ENCODE peak calls at places on chromosomes 13 and 19, in eight cellular contexts. Y is Karpas-422; E is stimulated activated CD8-positive, alpha-beta memory T cell treated with anti-CD3 and anti-CD28 coated beads, Interleukin-2, amount 100 ng/mL, for 1 hour; W is activated CD4-positive, alpha-beta T cell treated with anti-CD3 and anti-CD28 coated beads, Interleukin-2, amount 50 U/mL, for 24 hours; X is sciatic nerve; P is stimulated activated CD4-positive, alpha-beta T cell treated with anti-CD3 and anti-CD28 coated beads, TNF-alpha, amount 100 ng/mL, for 4 hours; Q is mesenteric fat pad; Z is NCI-H1930. B is an unnamed sample.

GRCh38 chr19:5870986-5871394 is 650 bp upstream of the FUT5 start:
- DNase-seq in Y (no peak), E (no peak), W (no peak), X (no peak), P (no peak), Q (no peak), Z (no peak), B (no peak)

GRCh38 chr19:43562698-43563241 is 12.6 kb downstream of the XRCC1 start:
- DNase-seq in Y (no peak), E (peak), W (peak), X (peak), P (peak), Q (no peak), Z (no peak), B (peak)

GRCh38 chr13:30313307-30313706 is 6.0 kb upstream of the KATNAL1 start:
- DNase-seq in Y (no peak), E (no peak), W (no peak), X (no peak), P (no peak), Q (no peak), Z (no peak), B (peak)

GRCh38 chr13:73997964-73998363 is 136.2 kb downstream of the KLF12 start:
- DNase-seq in Y (no peak), E (no peak), W (no peak), X (no peak), P (no peak), Q (no peak), Z (no peak), B (no peak)

GRCh38 chr19:27776524-27776923 is 1436.4 kb downstream of the UQCRFS1 start:
- DNase-seq in Y (no peak), E (no peak), W (no peak), X (no peak), P (no peak), Q (no peak), Z (no peak), B (no peak)

GRCh38 chr19:13526552-13526951 is 20.3 kb upstream of the CACNA1A start:
- DNase-seq in Y (peak), E (no peak), W (no peak), X (no peak), P (no peak), Q (no peak), Z (peak), B (peak)

GRCh38 chr13:65926750-65927171 is 1303.4 kb downstream of the PCDH9 start:
- DNase-seq in Y (peak), E (no peak), W (no peak), X (no peak), P (no peak), Q (no peak), Z (no peak), B (peak)

GRCh38 chr13:99033814-99034213 is 56.0 kb upstream of the DOCK9 start:
- DNase-seq in Y (peak), E (no peak), W (no peak), X (no peak), P (no peak), Q (no peak), Z (peak), B (peak)

GRCh38 chr19:45769821-45770191 is 754 bp upstream of the SIX5 start:
- DNase-seq in Y (peak), E (peak), W (no peak), X (peak), P (peak), Q (no peak), Z (peak), B (peak)

GRCh38 chr13:45678282-45678681 is 23.8 kb upstream of the CBY2 start:
- DNase-seq in Y (no peak), E (no peak), W (no peak), X (no peak), P (no peak), Q (no peak), Z (no peak), B (no peak)

GRCh38 chr13:31012285-31013024 is 80.0 kb downstream of the TEX26 start:
- DNase-seq in Y (no peak), E (no peak), W (no peak), X (no peak), P (no peak), Q (no peak), Z (no peak), B (no peak)

GRCh38 chr13:41658057-41658642 is 200.8 kb downstream of the RGCC start:
- DNase-seq in Y (no peak), E (no peak), W (no peak), X (no peak), P (no peak), Q (no peak), Z (no peak), B (no peak)

GRCh38 chr19:4823577-4823976 is 7.9 kb downstream of the TICAM1 start:
- DNase-seq in Y (no peak), E (no peak), W (no peak), X (no peak), P (no peak), Q (no peak), Z (no peak), B (no peak)

GRCh38 chr13:25085125-25085742 is 10.7 kb upstream of the PABPC3 start:
- DNase-seq in Y (peak), E (no peak), W (no peak), X (no peak), P (no peak), Q (no peak), Z (peak), B (peak)

GRCh38 chr19:57099199-57099661 is 20.6 kb upstream of the USP29 start:
- DNase-seq in Y (peak), E (peak), W (peak), X (peak), P (peak), Q (peak), Z (peak), B (peak)

GRCh38 chr13:73224708-73225107 is 165.9 kb downstream of the KLF5 start:
- DNase-seq in Y (no peak), E (no peak), W (no peak), X (no peak), P (no peak), Q (no peak), Z (no peak), B (no peak)